ENCODE peak calls at places on chromosome 12, in eight cellular contexts. M is CD8-positive, alpha-beta T cell; N is vagina; U is psoas muscle; C is CD8-positive, alpha-beta memory T cell; K is MM.1S; G is tibial artery; H is CD4-positive, CD25-positive, alpha-beta regulatory T cell. P is an unnamed sample.

GRCh38 chr12:48826209-48826855 is 8.0 kb downstream of the CACNB3 start:
- DNase-seq in M (no peak), C (no peak), U (no peak), K (no peak), H (no peak), G (no peak), N (no peak), P (peak; percentile 84)

GRCh38 chr12:46585854-46586621 is 213.5 kb upstream of the SLC38A2 start:
- DNase-seq in C (peak; percentile 41), K (peak; percentile 93), M (peak; percentile 38), U (no peak), N (no peak), H (peak; percentile 85), G (no peak), P (peak; percentile 90)

GRCh38 chr12:130815028-130815741 is 23.9 kb downstream of the STX2 start:
- DNase-seq in N (no peak), U (no peak), M (no peak), K (no peak), C (no peak), H (no peak), G (no peak), P (no peak)

GRCh38 chr12:121132601-121133481 is at the start of gene P2RX7:
- DNase-seq in G (peak; percentile 81), N (no peak), H (peak; percentile 69), M (peak; percentile 22), C (peak; percentile 23), K (peak; percentile 74), U (peak; percentile 80), P (peak; percentile 93)

GRCh38 chr12:28951941-28952340 is 197.1 kb upstream of the FAR2 start:
- DNase-seq in U (no peak), G (no peak), C (no peak), M (no peak), H (no peak), K (no peak), N (no peak), P (no peak)

GRCh38 chr12:34398706-34399630 is 376.7 kb downstream of the ALG10 start:
- DNase-seq in U (peak; percentile 14), N (peak; percentile 81), M (no peak), K (no peak), H (no peak), G (peak; percentile 9), C (no peak), P (no peak)

GRCh38 chr12:53048033-53048779 is 1.7 kb upstream of the TNS2 start:
- DNase-seq in C (no peak), H (no peak), U (peak; percentile 93), M (no peak), G (peak; percentile 71), N (no peak), K (no peak), P (no peak)

GRCh38 chr12:54272214-54272613 is 7.7 kb downstream of the CBX5 start:
- DNase-seq in U (no peak), H (peak; percentile 34), M (no peak), K (no peak), N (no peak), C (no peak), G (no peak), P (no peak)

GRCh38 chr12:123960029-123960428 is 12.6 kb downstream of the CCDC92 start:
- DNase-seq in G (no peak), H (no peak), M (no peak), N (no peak), U (no peak), K (no peak), C (no peak), P (no peak)

GRCh38 chr12:123957191-123957590 is 15.4 kb downstream of the CCDC92 start:
- DNase-seq in M (no peak), N (no peak), G (no peak), C (no peak), H (no peak), K (no peak), U (no peak), P (no peak)

GRCh38 chr12:123956249-123956648 is 16.4 kb downstream of the CCDC92 start:
- DNase-seq in N (no peak), H (no peak), M (no peak), G (no peak), U (no peak), K (no peak), C (no peak), P (no peak)

GRCh38 chr12:123958876-123959275 is 13.8 kb downstream of the CCDC92 start:
- DNase-seq in C (no peak), H (no peak), U (no peak), M (no peak), K (no peak), G (no peak), N (no peak), P (no peak)

GRCh38 chr12:123958462-123958861 is 14.2 kb downstream of the CCDC92 start:
- DNase-seq in U (no peak), M (no peak), C (no peak), H (no peak), K (no peak), G (no peak), N (no peak), P (no peak)
- H3K36me3 ChIP-seq in U (no peaks in the 10 kb centered on the region), M (no peaks in the 10 kb centered on the region), C (no peaks in the 10 kb centered on the region), H (no peaks in the 10 kb centered on the region), K (no peaks in the 10 kb centered on the region), G (no peaks in the 10 kb centered on the region), N (no peaks in the 10 kb centered on the region), P (no peaks in the 10 kb centered on the region)

GRCh38 chr12:132773077-132774020 is 11.7 kb upstream of the ANKLE2 start:
- DNase-seq in H (no peak), N (no peak), M (no peak), C (no peak), K (no peak), U (no peak), G (no peak), P (no peak)

GRCh38 chr12:132772551-132772950 is 10.9 kb upstream of the ANKLE2 start:
- DNase-seq in H (no peak), N (no peak), K (no peak), C (no peak), U (no peak), M (no peak), G (peak; percentile 46), P (no peak)

GRCh38 chr12:132774646-132775275 is 13.1 kb upstream of the ANKLE2 start:
- DNase-seq in H (no peak), G (no peak), M (no peak), C (no peak), U (no peak), N (no peak), K (no peak), P (no peak)

GRCh38 chr12:132774159-132774558 is 12.5 kb upstream of the ANKLE2 start:
- DNase-seq in H (no peak), M (no peak), C (no peak), G (no peak), K (no peak), U (no peak), N (no peak), P (no peak)

DNA sequence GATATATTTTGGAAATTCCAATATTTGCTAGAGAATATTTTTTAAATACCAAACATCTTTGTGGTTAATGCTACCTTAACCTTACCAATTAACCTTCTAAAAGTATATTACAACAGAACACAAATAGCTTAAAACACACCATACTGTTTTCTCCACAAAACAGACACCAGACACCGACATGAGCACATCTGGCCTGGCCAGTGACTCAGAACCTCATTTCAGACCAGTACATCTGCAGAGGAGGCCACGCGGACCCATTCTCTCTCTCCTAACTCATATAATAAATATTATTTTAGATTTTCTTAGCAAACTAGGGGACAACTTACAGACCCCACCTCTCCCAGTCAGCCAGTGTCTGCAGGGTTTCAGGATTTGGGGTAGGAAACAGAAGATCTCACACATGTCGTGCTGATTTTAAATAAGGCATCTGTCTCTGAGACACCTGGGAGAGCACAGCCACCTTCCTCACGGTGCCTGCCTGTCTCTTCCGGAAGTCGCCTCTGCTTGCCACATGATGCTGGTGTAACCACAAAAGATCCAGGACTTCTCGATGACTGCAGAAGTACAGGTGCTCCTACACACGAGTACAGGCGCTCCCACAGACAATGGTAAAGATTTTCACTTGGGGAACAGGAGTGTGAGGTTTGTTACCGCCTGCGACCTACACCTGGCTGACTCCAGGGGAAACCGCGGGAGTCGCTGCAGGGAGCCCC is 9.7 kb upstream of the ANKLE2 start:
- DNase-seq in N (no peak), K (peak; percentile 71), U (no peak), G (no peak), H (peak; percentile 68), M (peak; percentile 24), C (peak; percentile 35), P (no peak)
- H3K36me3 ChIP-seq in N (peaks cover 47% of the 10 kb centered on the region), K (no peaks in the 10 kb centered on the region), U (peaks cover 5% of the 10 kb centered on the region), G (peaks cover 50% of the 10 kb centered on the region), H (peaks cover 16% of the 10 kb centered on the region), M (peaks cover 28% of the 10 kb centered on the region), C (peaks cover 16% of the 10 kb centered on the region), P (peaks cover 22% of the 10 kb centered on the region)

GRCh38 chr12:58884916-58885315 is 35.4 kb downstream of the LRIG3 start:
- DNase-seq in H (no peak), K (no peak), M (no peak), U (no peak), C (no peak), G (no peak), N (no peak), P (peak; percentile 40)
- H3K36me3 ChIP-seq in H (no peaks in the 10 kb centered on the region), K (no peaks in the 10 kb centered on the region), M (no peaks in the 10 kb centered on the region), U (peaks cover 15% of the 10 kb centered on the region), C (no peaks in the 10 kb centered on the region), G (peaks cover 34% of the 10 kb centered on the region), N (peaks cover 63% of the 10 kb centered on the region), P (peaks cover 12% of the 10 kb centered on the region)

DNA sequence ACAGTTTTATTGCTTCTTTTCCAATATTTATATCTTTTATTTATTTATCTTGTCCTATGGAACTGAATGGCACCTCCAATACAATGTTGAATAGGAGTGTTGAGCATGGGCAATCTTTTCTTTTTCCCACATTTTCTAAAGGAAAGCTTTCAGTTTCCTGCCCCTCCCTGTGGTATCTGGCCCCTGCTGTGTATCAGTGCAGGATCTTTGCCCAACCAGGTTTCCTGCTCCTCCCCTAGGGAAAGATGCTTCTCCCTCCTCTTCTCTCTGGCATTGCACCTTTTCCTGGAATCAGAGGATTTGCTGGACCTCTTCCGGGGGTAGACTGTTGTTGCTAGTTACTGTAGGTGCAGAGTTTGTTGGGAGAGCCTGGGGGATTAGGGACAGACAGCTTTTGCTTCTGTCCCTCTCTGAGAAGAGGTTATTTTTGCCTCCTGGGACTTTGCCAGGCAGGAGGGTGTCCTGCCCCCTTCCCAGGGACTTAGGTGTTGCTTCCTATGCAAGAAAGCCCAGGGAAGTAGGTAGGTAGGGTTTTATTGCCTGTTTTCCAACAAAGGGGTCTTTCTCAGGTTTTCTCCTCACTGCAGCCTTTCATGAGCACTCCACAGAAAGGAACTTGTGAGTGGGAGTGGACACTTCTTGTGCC is 67.6 kb downstream of the POLR3B start:
- DNase-seq in G (no peak), M (no peak), U (no peak), C (no peak), N (no peak), K (no peak), H (no peak), P (no peak)
- H3K36me3 ChIP-seq in G (peaks cover 3% of the 10 kb centered on the region), M (no peaks in the 10 kb centered on the region), U (no peaks in the 10 kb centered on the region), C (no peaks in the 10 kb centered on the region), N (no peaks in the 10 kb centered on the region), K (peaks cover 4% of the 10 kb centered on the region), H (peaks cover 18% of the 10 kb centered on the region), P (peaks cover 1% of the 10 kb centered on the region)

GRCh38 chr12:98985156-98985555 is 340.1 kb downstream of the APAF1 start:
- DNase-seq in H (no peak), K (no peak), M (no peak), C (no peak), N (no peak), G (no peak), U (no peak), P (no peak)
- H3K36me3 ChIP-seq in H (no peaks in the 10 kb centered on the region), K (no peaks in the 10 kb centered on the region), M (no peaks in the 10 kb centered on the region), C (no peaks in the 10 kb centered on the region), N (no peaks in the 10 kb centered on the region), G (no peaks in the 10 kb centered on the region), U (no peaks in the 10 kb centered on the region), P (no peaks in the 10 kb centered on the region)